ENCODE peak calls at places on chromosomes 16 and 17, in six cellular contexts. A is HCT116, F is HepG2, N is GM12878, V is K562, D is H1. Q is an unnamed sample. For H3K4me1, the result is how much of the 10 kb centered on the place peaks cover.

GRCh38 chr17:76280650-76281049 is 15.5 kb downstream of the UBALD2 start:
- DNase-seq in A (no peak), F (no peak), N (no peak), V (no peak), D (no peak), Q (no peak)

GRCh38 chr16:22948058-22948602 is 134.2 kb downstream of the HS3ST2 start:
- DNase-seq in A (no peak), F (no peak), N (no peak), V (no peak), D (no peak), Q (no peak)

GRCh38 chr17:49360796-49361128 is 1.3 kb downstream of the ZNF652 start:
- DNase-seq in A (no peak), F (no peak), N (no peak), V (no peak), D (no peak), Q (no peak)

GRCh38 chr17:13508916-13509315 is 92.8 kb downstream of the HS3ST3A1 start:
- DNase-seq in A (no peak), F (no peak), N (no peak), V (no peak), D (no peak), Q (no peak)

GRCh38 chr17:9021985-9022552 is 759 bp downstream of the NTN1 start:
- DNase-seq in A (no peak), F (no peak), N (no peak), V (no peak), D (no peak), Q (no peak)

GRCh38 chr16:4317471-4318170 is 1.8 kb downstream of the GLIS2 start:
- DNase-seq in A (no peak), F (no peak), N (no peak), V (no peak), D (no peak), Q (no peak)

GRCh38 chr17:71703701-71704100 is 417.1 kb upstream of the SOX9 start:
- DNase-seq in A (no peak), F (no peak), N (no peak), V (no peak), D (no peak), Q (no peak)

GRCh38 chr16:70476272-70477020 is 22.1 kb downstream of the FCSK start:
- DNase-seq in A (peak), F (no peak), N (peak), V (no peak), D (no peak), Q (no peak)

GRCh38 chr17:49316889-49317288 is 45.2 kb downstream of the ZNF652 start:
- DNase-seq in A (no peak), F (no peak), N (no peak), V (no peak), D (no peak), Q (no peak)

GRCh38 chr17:82880620-82881019 is 40.8 kb upstream of the ZNF750 start:
- DNase-seq in A (no peak), F (no peak), N (no peak), V (no peak), D (no peak), Q (no peak)

GRCh38 chr17:10620823-10621222 is 36.3 kb downstream of the MYH3 start:
- DNase-seq in A (no peak), F (no peak), N (no peak), V (no peak), D (no peak), Q (no peak)

GRCh38 chr16:77711775-77712174 is 10.5 kb upstream of the NUDT7 start:
- DNase-seq in A (no peak), F (peak), N (no peak), V (no peak), D (no peak), Q (no peak)

GRCh38 chr16:67537270-67537635 is 8.6 kb downstream of the RIPOR1 start:
- DNase-seq in A (no peak), F (no peak), N (no peak), V (no peak), D (no peak), Q (no peak)

GRCh38 chr16:62548095-62548494 is 511.9 kb upstream of the CDH8 start:
- DNase-seq in A (no peak), F (no peak), N (no peak), V (no peak), D (peak), Q (no peak)

GRCh38 chr17:57534863-57535651 is 210.0 kb downstream of the CCDC182 start:
- DNase-seq in A (no peak), F (no peak), N (no peak), V (peak), D (no peak), Q (no peak)

GRCh38 chr16:49019081-49019633 is 262.5 kb downstream of the CBLN1 start:
- DNase-seq in A (no peak), F (no peak), N (no peak), V (no peak), D (no peak), Q (no peak)

GRCh38 chr16:2715064-2715463 is 5.0 kb downstream of the PRSS27 start:
- DNase-seq in A (no peak), F (no peak), N (no peak), V (no peak), D (no peak), Q (no peak)

GRCh38 chr17:38448208-38448776 is 20.0 kb downstream of the ARHGAP23 start:
- DNase-seq in A (no peak), F (no peak), N (no peak), V (no peak), D (no peak), Q (no peak)

GRCh38 chr17:50209472-50210248 is 8.2 kb upstream of the COL1A1 start:
- DNase-seq in A (no peak), F (no peak), N (no peak), V (peak), D (no peak), Q (no peak)

GRCh38 chr17:7024402-7024785 is 1.5 kb downstream of the BCL6B start:
- DNase-seq in A (no peak), F (no peak), N (no peak), V (no peak), D (no peak), Q (no peak)

GRCh38 chr17:29004081-29004692 is 1.6 kb downstream of the SEZ6 start:
- DNase-seq in A (no peak), F (no peak), N (no peak), V (no peak), D (no peak), Q (no peak)

GRCh38 chr17:80290199-80290598 is 29.5 kb downstream of the RNF213 start:
- DNase-seq in A (no peak), F (no peak), N (no peak), V (no peak), D (no peak), Q (no peak)

GRCh38 chr17:56908061-56908542 is 5.7 kb downstream of the TRIM25 start:
- DNase-seq in A (no peak), F (no peak), N (peak), V (no peak), D (no peak), Q (no peak)

GRCh38 chr16:85935957-85936760 is 37.2 kb downstream of the IRF8 start:
- DNase-seq in A (no peak), F (no peak), N (peak), V (no peak), D (no peak), Q (no peak)

GRCh38 chr16:57167951-57168350 is 17.9 kb downstream of the PSME3IP1 start:
- DNase-seq in A (peak), F (peak), N (no peak), V (no peak), D (no peak), Q (no peak)

GRCh38 chr16:70749681-70750601 is 51.0 kb downstream of the VAC14 start:
- DNase-seq in A (no peak), F (no peak), N (no peak), V (peak), D (no peak), Q (no peak)

GRCh38 chr16:81838794-81839193 is 59.7 kb downstream of the PLCG2 start:
- DNase-seq in A (peak), F (no peak), N (peak), V (no peak), D (no peak), Q (no peak)

GRCh38 chr17:40967581-40967980 is 833 bp upstream of the KRT39 start:
- DNase-seq in A (no peak), F (no peak), N (no peak), V (no peak), D (no peak), Q (no peak)

GRCh38 chr16:18853694-18854093 is 52.3 kb upstream of the ARL6IP1 start:
- DNase-seq in A (no peak), F (no peak), N (no peak), V (no peak), D (no peak), Q (no peak)

GRCh38 chr17:59844884-59845594 is 47.7 kb downstream of the TUBD1 start:
- DNase-seq in A (no peak), F (no peak), N (no peak), V (no peak), D (no peak), Q (no peak)
- H3K4me1 ChIP-seq in A (half or more), F (half or more), N (half or more), V (under half), D (under half), Q (half or more)

GRCh38 chr17:47895856-47896671 is at the start of gene SP2:
- DNase-seq in A (peak), F (peak), N (peak), V (peak), D (peak), Q (peak)

GRCh38 chr17:47894498-47895253 is 1.4 kb upstream of the SP2 start:
- DNase-seq in A (no peak), F (no peak), N (no peak), V (no peak), D (no peak), Q (no peak)

GRCh38 chr17:47897561-47897960 is 1.5 kb downstream of the SP2 start:
- DNase-seq in A (no peak), F (no peak), N (no peak), V (no peak), D (no peak), Q (no peak)

GRCh38 chr17:47896672-47897490 is 845 bp downstream of the SP2 start:
- DNase-seq in A (no peak), F (no peak), N (no peak), V (no peak), D (no peak), Q (no peak)

GRCh38 chr17:47895254-47895855 is 681 bp upstream of the SP2 start:
- DNase-seq in A (no peak), F (no peak), N (no peak), V (no peak), D (no peak), Q (no peak)
- TF ChIP-seq SIN3A in A (peak), F (peak), N (peak), V (no peak), D (no peak), Q (peak)

GRCh38 chr16:84754353-84754856 is 54.6 kb downstream of the USP10 start:
- DNase-seq in A (peak), F (peak), N (peak), V (peak), D (peak), Q (no peak)
- H3K4me1 ChIP-seq in A (under half), F (under half), N (half or more), V (under half), D (under half), Q (under half)

GRCh38 chr17:4043862-4044261 is 79.6 kb upstream of the ATP2A3 start:
- DNase-seq in A (no peak), F (no peak), N (peak), V (no peak), D (no peak), Q (no peak)
- TF ChIP-seq SIN3A in A (no peak), F (no peak), N (no peak), V (no peak), D (no peak), Q (no peak)